ENCODE peak calls at places on chromosomes 4 and X, in seven cellular contexts. Y is upper lobe of left lung, V is spleen, H is GM23248, D is endodermal cell, L is tibial artery, B is fibroblast of lung. I is an unnamed sample. For H3K4me1 and H3K27me3, the result is how much of the 10 kb centered on the place peaks cover.

GRCh38 chrX:23699636-23700194 is 32.4 kb downstream of the PRDX4 start:
- DNase-seq in D (peak), V (no peak), H (peak), Y (no peak), L (no peak), B (peak), I (no peak)

GRCh38 chr4:69888336-69888735 is 28.4 kb upstream of the SULT1E1 start:
- DNase-seq in Y (no peak), L (no peak), H (no peak), B (peak), V (no peak), D (no peak), I (no peak)

GRCh38 chrX:96692454-96692853 is 7.8 kb downstream of the DIAPH2 start:
- DNase-seq in V (no peak), L (no peak), H (peak), D (no peak), Y (no peak), B (no peak), I (no peak)

GRCh38 chr4:44447563-44448504 is 775 bp downstream of the KCTD8 start:
- DNase-seq in V (peak), D (peak), L (peak), H (peak), Y (peak), B (peak), I (peak)

GRCh38 chr4:152044341-152044740 is 283.5 kb upstream of the GATB start:
- DNase-seq in L (no peak), H (peak), Y (no peak), V (no peak), D (no peak), B (no peak), I (no peak)

GRCh38 chrX:120213438-120214265 is 37.0 kb upstream of the ZBTB33 start:
- DNase-seq in B (peak), D (peak), H (peak), L (no peak), Y (no peak), V (no peak), I (peak)

GRCh38 chr4:123555500-123556273 is 159.1 kb downstream of the SPRY1 start:
- DNase-seq in Y (no peak), B (peak), H (peak), V (no peak), D (no peak), L (peak), I (no peak)

GRCh38 chr4:8910822-8911310 is 39.2 kb upstream of the HMX1 start:
- DNase-seq in L (peak), H (peak), B (no peak), Y (no peak), V (no peak), D (peak), I (no peak)

GRCh38 chr4:85595796-85596559 is 121.0 kb downstream of the ARHGAP24 start:
- DNase-seq in V (no peak), D (no peak), L (no peak), B (no peak), H (no peak), Y (no peak), I (no peak)

GRCh38 chrX:38087594-38087993 is 81.2 kb downstream of the SYTL5 start:
- DNase-seq in L (no peak), B (no peak), H (no peak), V (no peak), Y (no peak), D (no peak), I (no peak)

GRCh38 chr4:147768113-147768512 is 36.2 kb downstream of the ARHGAP10 start:
- DNase-seq in L (no peak), Y (no peak), H (peak), B (peak), D (no peak), V (no peak), I (no peak)

GRCh38 chr4:3464911-3465697 is 2.0 kb downstream of the DOK7 start:
- DNase-seq in D (no peak), Y (peak), H (no peak), L (no peak), V (no peak), B (no peak), I (no peak)

GRCh38 chr4:98663226-98664006 is 5.0 kb upstream of the TSPAN5 start:
- DNase-seq in H (no peak), V (peak), L (no peak), Y (no peak), D (no peak), B (no peak), I (no peak)

GRCh38 chr4:159097785-159098184 is 5.1 kb upstream of the RAPGEF2 start:
- DNase-seq in B (no peak), V (no peak), H (no peak), D (peak), L (no peak), Y (no peak), I (no peak)

GRCh38 chr4:165872443-165873297 is at the start of gene TLL1:
- DNase-seq in B (peak), Y (no peak), D (peak), L (no peak), H (no peak), V (no peak), I (no peak)

GRCh38 chrX:102768984-102769761 is 48.6 kb downstream of the GPRASP3 start:
- DNase-seq in B (peak), L (peak), V (peak), Y (no peak), H (peak), D (peak), I (peak)

GRCh38 chr4:66564901-66565648 is 894.8 kb upstream of the EPHA5 start:
- DNase-seq in B (peak), L (no peak), D (no peak), H (peak), Y (no peak), V (no peak), I (no peak)

GRCh38 chr4:139913995-139914394 is 240.0 kb downstream of the MAML3 start:
- DNase-seq in B (peak), H (peak), Y (no peak), L (no peak), D (no peak), V (no peak), I (no peak)

GRCh38 chr4:33831667-33832066 is 2412.6 kb downstream of the ARAP2 start:
- DNase-seq in L (no peak), D (no peak), H (peak), B (peak), V (no peak), Y (no peak), I (no peak)

GRCh38 chrX:6052111-6052745 is 176.4 kb downstream of the NLGN4X start:
- DNase-seq in L (no peak), H (no peak), D (no peak), Y (no peak), B (peak), V (no peak), I (no peak)

GRCh38 chr4:71333960-71334951 is 4.6 kb upstream of the SLC4A4 start:
- DNase-seq in D (no peak), Y (no peak), V (no peak), H (peak), L (no peak), B (peak), I (no peak)

GRCh38 chr4:6906046-6906445 is 3.6 kb upstream of the TBC1D14 start:
- DNase-seq in V (no peak), L (no peak), H (no peak), Y (no peak), D (no peak), B (no peak), I (no peak)

GRCh38 chr4:7095611-7096155 is 27.8 kb upstream of the GRPEL1 start:
- DNase-seq in Y (peak), L (peak), B (no peak), D (peak), V (no peak), H (no peak), I (no peak)

GRCh38 chr4:30952526-30953219 is 232.5 kb downstream of the PCDH7 start:
- DNase-seq in B (peak), Y (no peak), D (no peak), L (no peak), V (no peak), H (no peak), I (no peak)

GRCh38 chrX:109485470-109486340 is 3.8 kb upstream of the GUCY2F start:
- DNase-seq in V (peak), D (peak), H (peak), L (peak), B (peak), Y (no peak), I (no peak)

GRCh38 chr4:53696956-53697685 is 105.8 kb upstream of the LNX1 start:
- DNase-seq in V (no peak), Y (no peak), L (no peak), H (no peak), D (no peak), B (no peak), I (no peak)

GRCh38 chr4:158259955-158260575 is 49.8 kb downstream of the TMEM144 start:
- DNase-seq in L (no peak), D (no peak), B (peak), H (peak), Y (no peak), V (no peak), I (no peak)

GRCh38 chrX:69060631-69061408 is 104.4 kb downstream of the PJA1 start:
- DNase-seq in L (no peak), B (peak), V (no peak), Y (no peak), H (peak), D (peak), I (peak)

GRCh38 chr4:102501635-102502382 is 650 bp downstream of the NFKB1 start:
- DNase-seq in B (peak), D (peak), H (peak), Y (peak), L (peak), V (peak), I (no peak)

GRCh38 chrX:41889317-41890025 is 33.9 kb downstream of the CASK start:
- DNase-seq in D (no peak), B (peak), L (no peak), Y (no peak), V (no peak), H (peak), I (no peak)

GRCh38 chrX:13570245-13570573 is 808 bp downstream of the EGFL6 start:
- DNase-seq in H (no peak), L (no peak), B (no peak), V (no peak), Y (no peak), D (no peak), I (no peak)
- H3K4me3 ChIP-seq in H (no peak), L (no peak), B (no peak), V (no peak), Y (peak), D (peak), I (peak)

GRCh38 chr4:1872918-1873269 is 1.7 kb downstream of the NSD2 start:
- DNase-seq in H (peak), D (no peak), B (peak), L (no peak), Y (no peak), V (no peak), I (no peak)
- H3K4me1 ChIP-seq in H (under half), D (under half), B (under half), L (under half), Y (under half), V (under half), I (under half)

DNA sequence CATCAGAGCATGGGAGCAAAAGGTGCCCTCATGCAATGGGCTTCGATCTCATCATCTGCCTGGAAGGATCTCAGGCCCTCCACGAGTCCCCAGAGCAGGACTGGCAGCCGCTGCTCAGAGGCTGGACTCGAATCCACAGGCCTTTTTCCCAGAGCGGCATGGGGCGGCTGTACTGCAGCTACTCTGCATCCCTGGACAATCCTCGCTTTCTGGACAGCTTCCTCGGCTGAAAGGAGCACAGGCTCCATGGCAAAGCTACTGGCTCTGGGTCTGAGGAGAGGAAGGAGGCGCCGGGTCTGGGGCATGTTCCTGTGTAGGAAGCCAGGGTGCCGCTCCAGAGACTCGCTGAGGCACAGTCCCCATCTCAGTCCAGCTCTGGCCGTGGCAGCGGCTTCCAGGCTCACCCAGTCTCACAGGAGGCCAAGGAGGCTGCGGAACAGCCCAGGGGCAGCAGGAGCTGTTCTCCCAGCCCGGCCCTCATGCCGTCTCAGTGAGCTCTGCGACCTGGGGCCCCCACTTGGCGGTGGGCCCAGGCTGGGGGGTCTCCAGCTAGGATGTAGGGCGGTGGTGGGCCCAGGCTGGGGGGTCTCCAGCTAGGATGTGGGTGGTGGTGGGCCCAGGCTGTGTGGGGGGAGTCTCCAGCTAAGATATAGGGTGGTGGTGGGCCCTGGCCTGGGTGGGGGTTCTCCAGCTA is 2.7 kb upstream of the SPON2 start:
- DNase-seq in B (no peak), D (peak), H (no peak), L (peak), V (no peak), Y (peak), I (no peak)
- H3K27me3 ChIP-seq in B (under half), D (under half), H (under half), L (under half), V (under half), Y (under half), I (under half)

DNA sequence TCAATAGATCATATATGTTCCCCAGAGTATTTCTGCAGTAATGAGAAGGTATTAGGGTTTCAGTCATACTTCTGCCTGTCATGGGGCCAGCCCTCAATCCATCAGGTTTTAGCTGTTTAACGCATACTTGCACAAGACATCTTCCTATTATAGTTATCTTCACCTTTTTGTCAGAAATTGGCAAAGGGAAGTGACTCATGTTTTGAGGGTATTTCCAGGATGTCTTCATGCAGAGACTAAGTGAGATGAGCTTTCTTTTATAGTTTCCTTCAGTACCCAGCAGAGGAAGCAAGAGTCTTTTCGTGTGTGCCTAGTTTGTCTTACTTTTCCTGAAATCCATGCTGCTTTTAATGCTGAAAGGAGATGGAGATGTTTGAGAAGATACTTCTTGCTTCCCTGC is 9.5 kb downstream of the CSTF2 start:
- DNase-seq in Y (no peak), V (no peak), L (no peak), H (peak), B (peak), D (no peak), I (no peak)
- H3K4me3 ChIP-seq in Y (no peak), V (no peak), L (no peak), H (no peak), B (no peak), D (no peak), I (no peak)

GRCh38 chr4:172857026-172857425 is 311.6 kb upstream of the GALNT7 start:
- DNase-seq in V (no peak), Y (no peak), D (no peak), B (no peak), L (no peak), H (no peak), I (no peak)
- H3K4me1 ChIP-seq in V (under half), Y (under half), D (under half), B (under half), L (under half), H (under half), I (under half)